ENCODE peak calls at places on chromosomes 1 and 21, in eight cellular contexts. One of them, this sample, is unnamed.

GRCh38 chr1:234871710-234872262 is 256.9 kb downstream of the TOMM20 start:
- DNase-seq in astrocyte: peak
- DNase-seq in IMR-90: peak
- DNase-seq in astrocyte of the spinal cord: no peak
- DNase-seq in trophoblast cell: no peak
- DNase-seq in CD4-positive, CD25-positive, alpha-beta regulatory T cell: no peak
- DNase-seq in AG09309: no peak
- DNase-seq in GM06990: no peak
- DNase-seq in this sample: no peak

GRCh38 chr1:39907532-39908453 is 6.1 kb upstream of the MYCL start:
- DNase-seq in astrocyte: no peak
- DNase-seq in IMR-90: no peak
- DNase-seq in astrocyte of the spinal cord: no peak
- DNase-seq in trophoblast cell: no peak
- DNase-seq in CD4-positive, CD25-positive, alpha-beta regulatory T cell: no peak
- DNase-seq in AG09309: no peak
- DNase-seq in GM06990: no peak
- DNase-seq in this sample: no peak

GRCh38 chr1:87185077-87185476 is 143.6 kb upstream of the LMO4 start:
- DNase-seq in astrocyte: no peak
- DNase-seq in IMR-90: no peak
- DNase-seq in astrocyte of the spinal cord: no peak
- DNase-seq in trophoblast cell: no peak
- DNase-seq in CD4-positive, CD25-positive, alpha-beta regulatory T cell: no peak
- DNase-seq in AG09309: no peak
- DNase-seq in GM06990: no peak
- DNase-seq in this sample: no peak

GRCh38 chr21:15050588-15051377 is 14.0 kb downstream of the NRIP1 start:
- DNase-seq in astrocyte: no peak
- DNase-seq in IMR-90: no peak
- DNase-seq in astrocyte of the spinal cord: no peak
- DNase-seq in trophoblast cell: no peak
- DNase-seq in CD4-positive, CD25-positive, alpha-beta regulatory T cell: no peak
- DNase-seq in AG09309: no peak
- DNase-seq in GM06990: no peak
- DNase-seq in this sample: no peak

GRCh38 chr21:42150458-42151085 is 68.4 kb upstream of the ABCG1 start:
- DNase-seq in astrocyte: no peak
- DNase-seq in IMR-90: no peak
- DNase-seq in astrocyte of the spinal cord: no peak
- DNase-seq in trophoblast cell: no peak
- DNase-seq in CD4-positive, CD25-positive, alpha-beta regulatory T cell: no peak
- DNase-seq in AG09309: no peak
- DNase-seq in GM06990: no peak
- DNase-seq in this sample: no peak

GRCh38 chr1:185314416-185314815 is 2.6 kb downstream of the IVNS1ABP start:
- DNase-seq in astrocyte: no peak
- DNase-seq in IMR-90: no peak
- DNase-seq in astrocyte of the spinal cord: no peak
- DNase-seq in trophoblast cell: peak
- DNase-seq in CD4-positive, CD25-positive, alpha-beta regulatory T cell: no peak
- DNase-seq in AG09309: no peak
- DNase-seq in GM06990: no peak
- DNase-seq in this sample: no peak

GRCh38 chr21:28124541-28124940 is 868.1 kb downstream of the LTN1 start:
- DNase-seq in astrocyte: no peak
- DNase-seq in IMR-90: peak
- DNase-seq in astrocyte of the spinal cord: no peak
- DNase-seq in trophoblast cell: no peak
- DNase-seq in CD4-positive, CD25-positive, alpha-beta regulatory T cell: no peak
- DNase-seq in AG09309: no peak
- DNase-seq in GM06990: no peak
- DNase-seq in this sample: no peak

GRCh38 chr1:204408074-204408507 is 3.5 kb downstream of the PPP1R15B start:
- DNase-seq in astrocyte: peak
- DNase-seq in IMR-90: peak
- DNase-seq in astrocyte of the spinal cord: peak
- DNase-seq in trophoblast cell: no peak
- DNase-seq in CD4-positive, CD25-positive, alpha-beta regulatory T cell: no peak
- DNase-seq in AG09309: no peak
- DNase-seq in GM06990: no peak
- DNase-seq in this sample: peak

GRCh38 chr1:216456682-216457081 is 33.4 kb upstream of the USH2A start:
- DNase-seq in astrocyte: peak
- DNase-seq in IMR-90: peak
- DNase-seq in astrocyte of the spinal cord: peak
- DNase-seq in trophoblast cell: no peak
- DNase-seq in CD4-positive, CD25-positive, alpha-beta regulatory T cell: no peak
- DNase-seq in AG09309: peak
- DNase-seq in GM06990: no peak
- DNase-seq in this sample: no peak

GRCh38 chr1:158311066-158311465 is 20.3 kb downstream of the CD1B start:
- DNase-seq in astrocyte: no peak
- DNase-seq in IMR-90: no peak
- DNase-seq in astrocyte of the spinal cord: no peak
- DNase-seq in trophoblast cell: no peak
- DNase-seq in CD4-positive, CD25-positive, alpha-beta regulatory T cell: no peak
- DNase-seq in AG09309: no peak
- DNase-seq in GM06990: peak
- DNase-seq in this sample: no peak

GRCh38 chr1:85343213-85343611 is 66.8 kb upstream of the BCL10 start:
- DNase-seq in astrocyte: no peak
- DNase-seq in IMR-90: no peak
- DNase-seq in astrocyte of the spinal cord: no peak
- DNase-seq in trophoblast cell: no peak
- DNase-seq in CD4-positive, CD25-positive, alpha-beta regulatory T cell: no peak
- DNase-seq in AG09309: no peak
- DNase-seq in GM06990: no peak
- DNase-seq in this sample: no peak

GRCh38 chr1:201108614-201109013 is 3.6 kb downstream of the CACNA1S start:
- DNase-seq in astrocyte: no peak
- DNase-seq in IMR-90: no peak
- DNase-seq in astrocyte of the spinal cord: no peak
- DNase-seq in trophoblast cell: no peak
- DNase-seq in CD4-positive, CD25-positive, alpha-beta regulatory T cell: no peak
- DNase-seq in AG09309: no peak
- DNase-seq in GM06990: no peak
- DNase-seq in this sample: no peak

GRCh38 chr1:14800500-14801069 is 202.1 kb downstream of the KAZN start:
- DNase-seq in astrocyte: no peak
- DNase-seq in IMR-90: no peak
- DNase-seq in astrocyte of the spinal cord: no peak
- DNase-seq in trophoblast cell: no peak
- DNase-seq in CD4-positive, CD25-positive, alpha-beta regulatory T cell: no peak
- DNase-seq in AG09309: no peak
- DNase-seq in GM06990: no peak
- DNase-seq in this sample: no peak

GRCh38 chr1:25544243-25544764 is 898 bp downstream of the LDLRAP1 start:
- DNase-seq in astrocyte: no peak
- DNase-seq in IMR-90: no peak
- DNase-seq in astrocyte of the spinal cord: no peak
- DNase-seq in trophoblast cell: no peak
- DNase-seq in CD4-positive, CD25-positive, alpha-beta regulatory T cell: no peak
- DNase-seq in AG09309: no peak
- DNase-seq in GM06990: no peak
- DNase-seq in this sample: no peak

GRCh38 chr1:25544819-25545218 is 1.4 kb downstream of the LDLRAP1 start:
- DNase-seq in astrocyte: no peak
- DNase-seq in IMR-90: no peak
- DNase-seq in astrocyte of the spinal cord: no peak
- DNase-seq in trophoblast cell: no peak
- DNase-seq in CD4-positive, CD25-positive, alpha-beta regulatory T cell: no peak
- DNase-seq in AG09309: no peak
- DNase-seq in GM06990: no peak
- DNase-seq in this sample: no peak

GRCh38 chr1:25545767-25546166 is 2.4 kb downstream of the LDLRAP1 start:
- DNase-seq in astrocyte: no peak
- DNase-seq in IMR-90: no peak
- DNase-seq in astrocyte of the spinal cord: no peak
- DNase-seq in trophoblast cell: no peak
- DNase-seq in CD4-positive, CD25-positive, alpha-beta regulatory T cell: no peak
- DNase-seq in AG09309: no peak
- DNase-seq in GM06990: no peak
- DNase-seq in this sample: no peak

GRCh38 chr1:25548601-25549000 is 5.2 kb downstream of the LDLRAP1 start:
- DNase-seq in astrocyte: no peak
- DNase-seq in IMR-90: no peak
- DNase-seq in astrocyte of the spinal cord: no peak
- DNase-seq in trophoblast cell: no peak
- DNase-seq in CD4-positive, CD25-positive, alpha-beta regulatory T cell: no peak
- DNase-seq in AG09309: no peak
- DNase-seq in GM06990: no peak
- DNase-seq in this sample: no peak

DNA sequence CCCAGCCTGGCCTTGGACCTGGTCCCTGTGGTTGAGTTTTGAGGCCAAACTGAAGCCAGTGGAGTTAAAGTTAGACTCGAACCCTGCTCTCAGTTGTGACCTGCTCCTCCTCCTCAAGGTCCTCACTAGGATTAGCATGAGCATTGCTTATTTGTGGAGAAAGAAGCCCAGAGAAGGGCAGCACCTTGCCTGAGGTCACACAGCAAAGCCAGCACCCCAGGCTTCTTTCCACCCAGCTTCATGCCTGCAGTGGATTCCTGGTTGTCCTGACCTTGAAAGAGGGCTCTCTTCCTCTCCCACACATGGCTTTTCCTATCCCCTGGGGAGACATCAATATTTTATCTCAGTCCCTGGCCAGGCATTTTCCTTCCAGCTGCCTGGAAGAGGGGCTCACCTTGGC is 2.8 kb downstream of the LDLRAP1 start:
- DNase-seq in astrocyte: no peak
- DNase-seq in IMR-90: no peak
- DNase-seq in astrocyte of the spinal cord: no peak
- DNase-seq in trophoblast cell: no peak
- DNase-seq in CD4-positive, CD25-positive, alpha-beta regulatory T cell: no peak
- DNase-seq in AG09309: no peak
- DNase-seq in GM06990: no peak
- DNase-seq in this sample: no peak
- H3K4me3 ChIP-seq in astrocyte: no peak
- H3K4me3 ChIP-seq in IMR-90: no peak
- H3K4me3 ChIP-seq in astrocyte of the spinal cord: no peak
- H3K4me3 ChIP-seq in trophoblast cell: no peak
- H3K4me3 ChIP-seq in CD4-positive, CD25-positive, alpha-beta regulatory T cell: no peak
- H3K4me3 ChIP-seq in AG09309: no peak
- H3K4me3 ChIP-seq in GM06990: no peak
- H3K4me3 ChIP-seq in this sample: no peak

GRCh38 chr1:188237573-188238353 is 1409.0 kb downstream of the PLA2G4A start:
- DNase-seq in astrocyte: peak
- DNase-seq in IMR-90: peak
- DNase-seq in astrocyte of the spinal cord: peak
- DNase-seq in trophoblast cell: peak
- DNase-seq in CD4-positive, CD25-positive, alpha-beta regulatory T cell: no peak
- DNase-seq in AG09309: no peak
- DNase-seq in GM06990: no peak
- DNase-seq in this sample: no peak

GRCh38 chr1:188244681-188245080 is 1415.9 kb downstream of the PLA2G4A start:
- DNase-seq in astrocyte: no peak
- DNase-seq in IMR-90: no peak
- DNase-seq in astrocyte of the spinal cord: no peak
- DNase-seq in trophoblast cell: no peak
- DNase-seq in CD4-positive, CD25-positive, alpha-beta regulatory T cell: no peak
- DNase-seq in AG09309: no peak
- DNase-seq in GM06990: no peak
- DNase-seq in this sample: no peak

GRCh38 chr1:188241629-188242028 is 1412.9 kb downstream of the PLA2G4A start:
- DNase-seq in astrocyte: no peak
- DNase-seq in IMR-90: no peak
- DNase-seq in astrocyte of the spinal cord: no peak
- DNase-seq in trophoblast cell: no peak
- DNase-seq in CD4-positive, CD25-positive, alpha-beta regulatory T cell: no peak
- DNase-seq in AG09309: no peak
- DNase-seq in GM06990: no peak
- DNase-seq in this sample: no peak

GRCh38 chr1:188243456-188243855 is 1414.7 kb downstream of the PLA2G4A start:
- DNase-seq in astrocyte: no peak
- DNase-seq in IMR-90: no peak
- DNase-seq in astrocyte of the spinal cord: no peak
- DNase-seq in trophoblast cell: peak
- DNase-seq in CD4-positive, CD25-positive, alpha-beta regulatory T cell: no peak
- DNase-seq in AG09309: no peak
- DNase-seq in GM06990: no peak
- DNase-seq in this sample: no peak

GRCh38 chr1:188240772-188241406 is 1412.1 kb downstream of the PLA2G4A start:
- DNase-seq in astrocyte: no peak
- DNase-seq in IMR-90: no peak
- DNase-seq in astrocyte of the spinal cord: no peak
- DNase-seq in trophoblast cell: no peak
- DNase-seq in CD4-positive, CD25-positive, alpha-beta regulatory T cell: no peak
- DNase-seq in AG09309: no peak
- DNase-seq in GM06990: no peak
- DNase-seq in this sample: no peak
- H3K4me3 ChIP-seq in astrocyte: no peak
- H3K4me3 ChIP-seq in IMR-90: no peak
- H3K4me3 ChIP-seq in astrocyte of the spinal cord: no peak
- H3K4me3 ChIP-seq in trophoblast cell: no peak
- H3K4me3 ChIP-seq in CD4-positive, CD25-positive, alpha-beta regulatory T cell: no peak
- H3K4me3 ChIP-seq in AG09309: no peak
- H3K4me3 ChIP-seq in GM06990: no peak
- H3K4me3 ChIP-seq in this sample: no peak

GRCh38 chr21:44869860-44870747 is 3.4 kb downstream of the PTTG1IP start:
- DNase-seq in astrocyte: peak
- DNase-seq in IMR-90: peak
- DNase-seq in astrocyte of the spinal cord: peak
- DNase-seq in trophoblast cell: peak
- DNase-seq in CD4-positive, CD25-positive, alpha-beta regulatory T cell: no peak
- DNase-seq in AG09309: peak
- DNase-seq in GM06990: no peak
- DNase-seq in this sample: peak

GRCh38 chr21:44866780-44867179 is 6.7 kb downstream of the PTTG1IP start:
- DNase-seq in astrocyte: peak
- DNase-seq in IMR-90: peak
- DNase-seq in astrocyte of the spinal cord: peak
- DNase-seq in trophoblast cell: peak
- DNase-seq in CD4-positive, CD25-positive, alpha-beta regulatory T cell: no peak
- DNase-seq in AG09309: no peak
- DNase-seq in GM06990: no peak
- DNase-seq in this sample: no peak

GRCh38 chr21:44867464-44867863 is 6.0 kb downstream of the PTTG1IP start:
- DNase-seq in astrocyte: no peak
- DNase-seq in IMR-90: no peak
- DNase-seq in astrocyte of the spinal cord: no peak
- DNase-seq in trophoblast cell: no peak
- DNase-seq in CD4-positive, CD25-positive, alpha-beta regulatory T cell: no peak
- DNase-seq in AG09309: no peak
- DNase-seq in GM06990: no peak
- DNase-seq in this sample: no peak

GRCh38 chr21:44868707-44869106 is 4.8 kb downstream of the PTTG1IP start:
- DNase-seq in astrocyte: no peak
- DNase-seq in IMR-90: no peak
- DNase-seq in astrocyte of the spinal cord: no peak
- DNase-seq in trophoblast cell: no peak
- DNase-seq in CD4-positive, CD25-positive, alpha-beta regulatory T cell: no peak
- DNase-seq in AG09309: no peak
- DNase-seq in GM06990: no peak
- DNase-seq in this sample: no peak

GRCh38 chr21:44867999-44868700 is 5.3 kb downstream of the PTTG1IP start:
- DNase-seq in astrocyte: no peak
- DNase-seq in IMR-90: no peak
- DNase-seq in astrocyte of the spinal cord: no peak
- DNase-seq in trophoblast cell: no peak
- DNase-seq in CD4-positive, CD25-positive, alpha-beta regulatory T cell: peak
- DNase-seq in AG09309: no peak
- DNase-seq in GM06990: no peak
- DNase-seq in this sample: peak
- H3K4me3 ChIP-seq in astrocyte: no peak
- H3K4me3 ChIP-seq in IMR-90: no peak
- H3K4me3 ChIP-seq in astrocyte of the spinal cord: no peak
- H3K4me3 ChIP-seq in trophoblast cell: no peak
- H3K4me3 ChIP-seq in CD4-positive, CD25-positive, alpha-beta regulatory T cell: peak
- H3K4me3 ChIP-seq in AG09309: no peak
- H3K4me3 ChIP-seq in GM06990: no peak
- H3K4me3 ChIP-seq in this sample: peak

GRCh38 chr1:23561076-23561812 is 1.9 kb upstream of the ID3 start:
- DNase-seq in astrocyte: no peak
- DNase-seq in IMR-90: no peak
- DNase-seq in astrocyte of the spinal cord: no peak
- DNase-seq in trophoblast cell: no peak
- DNase-seq in CD4-positive, CD25-positive, alpha-beta regulatory T cell: no peak
- DNase-seq in AG09309: no peak
- DNase-seq in GM06990: no peak
- DNase-seq in this sample: no peak
- H3K4me3 ChIP-seq in astrocyte: no peak
- H3K4me3 ChIP-seq in IMR-90: no peak
- H3K4me3 ChIP-seq in astrocyte of the spinal cord: peak
- H3K4me3 ChIP-seq in trophoblast cell: no peak
- H3K4me3 ChIP-seq in CD4-positive, CD25-positive, alpha-beta regulatory T cell: no peak
- H3K4me3 ChIP-seq in AG09309: no peak
- H3K4me3 ChIP-seq in GM06990: no peak
- H3K4me3 ChIP-seq in this sample: no peak